ENCODE peak calls at places on chromosome 10, in ten cellular contexts. X, I, V, C, J, O, Z, U, A and Q are unnamed samples.

GRCh38 chr10:74290703-74291102 is 139.7 kb downstream of the ADK start:
- DNase-seq in V (no peak), Z (no peak), O (no peak), X (no peak), C (no peak), U (no peak), A (no peak), J (no peak), I (no peak), Q (no peak)

GRCh38 chr10:50343702-50344331 is 92.5 kb upstream of the ASAH2 start:
- DNase-seq in O (no peak), I (no peak), A (no peak), X (no peak), C (no peak), J (no peak), Z (no peak), V (no peak), U (no peak), Q (no peak)

GRCh38 chr10:45438457-45439090 is 64.6 kb downstream of the ALOX5 start:
- DNase-seq in Z (no peak), X (no peak), C (no peak), I (no peak), A (peak; percentile 11), V (no peak), J (no peak), U (no peak), O (no peak), Q (no peak)

GRCh38 chr10:70578371-70578947 is 24.1 kb downstream of the PRF1 start:
- DNase-seq in O (no peak), V (no peak), Z (no peak), A (peak; percentile 97), I (no peak), C (no peak), U (no peak), X (peak; percentile 41), J (peak; percentile 20), Q (peak; percentile 81)

GRCh38 chr10:128816726-128817125 is 650.3 kb upstream of the MGMT start:
- DNase-seq in A (no peak), J (no peak), V (no peak), Z (no peak), U (no peak), X (no peak), I (no peak), C (no peak), O (no peak), Q (no peak)

GRCh38 chr10:71494980-71495381 is 98.3 kb downstream of the CDH23 start:
- DNase-seq in A (no peak), U (no peak), Z (peak; percentile 69), O (no peak), J (no peak), C (no peak), I (no peak), X (no peak), V (no peak), Q (no peak)

GRCh38 chr10:3495281-3495680 is 289.7 kb downstream of the KLF6 start:
- DNase-seq in V (no peak), U (no peak), Z (no peak), C (no peak), J (no peak), A (no peak), X (no peak), I (no peak), O (no peak), Q (no peak)

GRCh38 chr10:44356139-44357115 is 28.5 kb downstream of the CXCL12 start:
- DNase-seq in U (no peak), C (no peak), A (peak; percentile 1), O (no peak), I (no peak), V (no peak), X (no peak), J (peak; percentile 67), Z (no peak), Q (no peak)

GRCh38 chr10:70651661-70652060 is 20.6 kb upstream of the ADAMTS14 start:
- DNase-seq in U (no peak), V (no peak), O (no peak), A (peak; percentile 62), J (no peak), Z (no peak), C (no peak), I (no peak), X (no peak), Q (no peak)

GRCh38 chr10:72049969-72050781 is 38.2 kb downstream of the SPOCK2 start:
- DNase-seq in U (no peak), V (no peak), J (no peak), O (no peak), C (no peak), I (no peak), Z (no peak), X (no peak), A (no peak), Q (no peak)

GRCh38 chr10:97355571-97355975 is 21.0 kb upstream of the FRAT2 start:
- DNase-seq in U (peak; percentile 31), A (no peak), J (no peak), V (peak; percentile 43), Z (no peak), I (peak; percentile 24), X (peak; percentile 9), C (peak; percentile 43), O (peak; percentile 41), Q (no peak)

GRCh38 chr10:60006046-60006445 is 99.7 kb upstream of the CCDC6 start:
- DNase-seq in I (no peak), U (no peak), Z (no peak), X (no peak), J (no peak), C (no peak), O (no peak), V (no peak), A (peak; percentile 46), Q (no peak)

GRCh38 chr10:10873289-10873688 is 144.4 kb upstream of the CELF2 start:
- DNase-seq in C (no peak), X (no peak), J (no peak), I (no peak), Z (no peak), A (no peak), V (no peak), O (no peak), U (no peak), Q (no peak)
- H3K27ac ChIP-seq in C (no peak overlapping the region), X (no peak overlapping the region), J (no peak overlapping the region), I (no peak overlapping the region), Z (no peak overlapping the region), A (no peak overlapping the region), V (no peak overlapping the region), O (no peak overlapping the region), U (no peak overlapping the region), Q (no peak overlapping the region)

GRCh38 chr10:126242352-126243260 is 145.7 kb downstream of the ADAM12 start:
- DNase-seq in I (peak; percentile 67), U (no peak), X (no peak), J (no peak), V (no peak), A (peak; percentile 47), O (peak; percentile 57), C (peak; percentile 51), Z (no peak), Q (peak; percentile 29)

GRCh38 chr10:126245501-126245900 is 142.8 kb downstream of the ADAM12 start:
- DNase-seq in U (no peak), Z (no peak), O (no peak), A (no peak), V (no peak), J (no peak), X (no peak), C (no peak), I (no peak), Q (no peak)

GRCh38 chr10:126240483-126240882 is 147.8 kb downstream of the ADAM12 start:
- DNase-seq in X (no peak), A (no peak), U (no peak), V (no peak), Z (no peak), J (no peak), C (no peak), I (peak; percentile 40), O (peak; percentile 49), Q (no peak)

GRCh38 chr10:126243306-126243705 is 145.0 kb downstream of the ADAM12 start:
- DNase-seq in C (no peak), U (no peak), X (no peak), J (no peak), I (no peak), Z (no peak), V (no peak), A (no peak), O (no peak), Q (no peak)

DNA sequence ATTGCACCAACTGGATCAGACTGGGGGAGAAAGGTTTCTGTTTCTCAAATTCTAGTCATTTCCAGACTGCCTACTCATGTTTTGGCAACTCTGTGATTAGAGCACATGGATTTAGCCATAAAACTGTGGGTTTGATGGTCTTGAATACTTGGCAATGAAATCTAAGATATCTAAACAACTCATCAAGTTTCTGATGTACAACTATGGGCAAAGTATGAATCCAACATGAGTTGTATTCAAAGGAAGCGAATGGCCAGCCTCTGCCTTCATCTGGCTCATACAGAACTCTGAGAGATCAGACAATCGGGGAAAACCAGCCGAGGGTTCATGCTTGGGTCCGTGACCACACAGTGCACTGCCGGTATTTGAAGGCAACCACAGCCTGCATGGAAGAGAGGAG is 144.3 kb downstream of the ADAM12 start:
- DNase-seq in Z (no peak), O (no peak), U (no peak), X (no peak), J (no peak), A (no peak), C (no peak), I (no peak), V (no peak), Q (no peak)
- H3K27ac ChIP-seq in Z (no peak overlapping the region), O (no peak overlapping the region), U (no peak overlapping the region), X (no peak overlapping the region), J (no peak overlapping the region), A (no peak overlapping the region), C (no peak overlapping the region), I (no peak overlapping the region), V (no peak overlapping the region), Q (no peak overlapping the region)

DNA sequence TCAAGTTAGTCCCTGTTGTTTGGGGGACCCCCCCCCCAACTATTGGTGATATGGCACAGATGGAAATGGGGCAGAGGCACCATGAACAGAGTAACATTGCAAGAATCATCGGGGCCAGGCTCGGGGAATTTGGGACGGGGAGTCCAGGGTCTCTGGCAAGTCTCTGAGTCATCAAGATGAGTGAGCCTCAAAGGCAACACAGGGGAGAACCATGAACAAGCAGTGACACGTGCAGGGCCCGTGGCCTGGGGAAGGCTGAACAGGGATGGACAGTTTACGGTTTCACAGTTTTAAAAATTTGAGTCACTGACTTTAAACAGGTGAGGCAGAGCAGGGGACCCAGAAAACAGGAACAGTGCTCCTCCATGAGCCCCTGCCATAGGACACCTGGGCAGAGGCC is 24.1 kb downstream of the CHST15 start:
- DNase-seq in U (no peak), C (no peak), O (no peak), A (peak; percentile 91), V (no peak), Z (no peak), J (peak; percentile 65), I (no peak), X (no peak), Q (peak; percentile 52)
- H3K27ac ChIP-seq in U (no peak overlapping the region), C (no peak overlapping the region), O (no peak overlapping the region), A (peak overlapping the region; percentile 53), V (no peak overlapping the region), Z (peak overlapping the region; percentile 51), J (no peak overlapping the region), I (no peak overlapping the region), X (no peak overlapping the region), Q (peak overlapping the region; percentile 58)

DNA sequence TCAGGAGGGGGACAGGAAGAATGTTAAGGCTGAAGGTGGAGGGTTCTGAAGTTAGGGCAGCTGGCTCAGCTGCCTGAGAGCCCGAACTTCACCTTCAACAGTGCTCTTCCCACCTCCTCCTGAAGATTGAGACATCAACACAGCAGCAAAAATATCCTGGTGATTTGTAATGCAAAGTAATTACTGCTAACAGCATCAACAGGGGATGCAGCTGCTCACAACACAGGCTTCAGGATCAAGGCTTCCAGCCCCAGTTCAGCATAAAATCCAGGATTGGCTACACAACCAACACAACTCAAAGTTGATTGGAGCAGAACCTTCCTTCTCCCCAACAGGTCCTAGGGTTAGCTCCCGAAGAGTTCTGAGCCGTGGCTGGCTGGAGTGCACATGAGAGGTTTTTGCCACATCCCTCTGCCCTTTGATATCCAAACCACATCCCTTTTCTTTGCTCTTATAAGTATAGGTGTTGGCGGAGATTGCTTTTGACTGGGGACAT is 242.4 kb downstream of the KIAA1217 start:
- DNase-seq in X (no peak), J (no peak), O (no peak), C (no peak), U (no peak), I (no peak), Z (no peak), V (no peak), A (no peak), Q (no peak)
- H3K27ac ChIP-seq in X (no peak overlapping the region), J (no peak overlapping the region), O (peak overlapping the region; percentile 29), C (no peak overlapping the region), U (peak overlapping the region; percentile 28), I (peak overlapping the region; percentile 72), Z (peak overlapping the region; percentile 42), V (peak overlapping the region; percentile 81), A (no peak overlapping the region), Q (no peak overlapping the region)